ENCODE peak calls at places on chromosomes 12 and 14, in four cellular contexts. L is HepG2, B is H1, N is GM12878. Q is an unnamed sample.

GRCh38 chr14:51783765-51784164 is 76.6 kb upstream of the GNG2 start:
- DNase-seq in N (no peak), L (no peak), B (no peak), Q (no peak)

GRCh38 chr12:28710882-28711281 is 438.2 kb upstream of the FAR2 start:
- DNase-seq in N (no peak), B (no peak), L (no peak), Q (no peak)

GRCh38 chr14:54440454-54440853 is 720 bp downstream of the CNIH1 start:
- DNase-seq in B (no peak), L (no peak), N (no peak), Q (no peak)

GRCh38 chr14:62162998-62163589 is 400.9 kb downstream of the SNAPC1 start:
- DNase-seq in L (peak; percentile 18), N (no peak), B (peak; percentile 19), Q (peak; percentile 15)

GRCh38 chr12:122979001-122979907 is 1.2 kb upstream of the ARL6IP4 start:
- DNase-seq in L (no peak), B (no peak), N (no peak), Q (no peak)

GRCh38 chr12:106301611-106302321 is 767 bp upstream of the TCP11L2 start:
- DNase-seq in N (peak; percentile 53), B (peak; percentile 39), L (no peak), Q (no peak)

GRCh38 chr12:92002195-92002649 is 143.4 kb downstream of the BTG1 start:
- DNase-seq in N (no peak), B (no peak), L (no peak), Q (no peak)

GRCh38 chr12:115687094-115687493 is 590.4 kb downstream of the MED13L start:
- DNase-seq in L (peak; percentile 6), B (no peak), N (no peak), Q (no peak)

GRCh38 chr12:52612431-52613290 is 5.7 kb downstream of the KRT73 start:
- DNase-seq in N (no peak), L (no peak), B (no peak), Q (no peak)

GRCh38 chr14:74292061-74292460 is 10.7 kb downstream of the ABCD4 start:
- DNase-seq in N (no peak), L (no peak), B (no peak), Q (no peak)

GRCh38 chr14:52701223-52701622 is 5.8 kb upstream of the PSMC6 start:
- DNase-seq in N (no peak), B (no peak), L (no peak), Q (no peak)

GRCh38 chr12:30928356-30929264 is 2.1 kb downstream of the TSPAN11 start:
- DNase-seq in B (no peak), N (no peak), L (no peak), Q (no peak)

GRCh38 chr14:61337893-61338292 is 16.5 kb downstream of the PRKCH start:
- DNase-seq in L (no peak), N (no peak), B (no peak), Q (no peak)

GRCh38 chr14:49876563-49877127 is 16.2 kb upstream of the ARF6 start:
- DNase-seq in B (no peak), N (no peak), L (no peak), Q (no peak)

GRCh38 chr14:69694730-69695663 is 71.9 kb upstream of the SRSF5 start:
- DNase-seq in N (no peak), L (no peak), B (no peak), Q (no peak)

GRCh38 chr12:80627773-80628172 is 79.7 kb upstream of the MYF6 start:
- DNase-seq in B (no peak), N (no peak), L (no peak), Q (no peak)

GRCh38 chr12:77751939-77752338 is 78.8 kb upstream of the NAV3 start:
- DNase-seq in L (no peak), N (no peak), B (no peak), Q (no peak)

GRCh38 chr12:25835385-25835784 is 123.1 kb upstream of the RASSF8 start:
- DNase-seq in N (no peak), L (no peak), B (no peak), Q (no peak)

GRCh38 chr12:25840678-25841077 is 117.8 kb upstream of the RASSF8 start:
- DNase-seq in N (no peak), B (no peak), L (no peak), Q (no peak)

GRCh38 chr12:25838007-25838406 is 120.5 kb upstream of the RASSF8 start:
- DNase-seq in L (no peak), N (no peak), B (no peak), Q (peak; percentile 15)

GRCh38 chr12:25843976-25844375 is 114.5 kb upstream of the RASSF8 start:
- DNase-seq in L (no peak), N (no peak), B (no peak), Q (no peak)

DNA sequence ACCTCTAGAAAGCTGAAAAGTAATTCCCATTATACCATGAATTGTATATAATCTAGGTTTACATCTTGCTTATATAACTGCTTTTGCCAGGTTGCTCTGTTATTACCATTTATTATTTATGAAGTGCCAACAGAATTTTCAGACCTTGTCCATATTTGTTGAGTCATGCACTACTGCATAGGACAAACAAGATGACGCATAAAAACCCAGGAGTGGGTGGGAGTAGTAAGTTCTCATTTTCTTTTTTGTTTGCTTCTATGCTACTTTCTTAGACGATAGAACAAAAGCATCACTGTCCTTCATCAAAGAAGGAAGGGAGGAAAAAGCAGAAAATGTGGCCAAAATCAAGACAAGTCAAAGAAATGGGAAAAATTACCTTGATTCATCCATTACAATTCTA is 119.0 kb upstream of the RASSF8 start:
- DNase-seq in B (no peak), L (no peak), N (no peak), Q (no peak)
- TF ChIP-seq YY1 in B (no peak), L (no peak), N (no peak), Q (no peak)

GRCh38 chr14:35940291-35940690 is 114.2 kb downstream of the BRMS1L start:
- DNase-seq in B (no peak), L (no peak), N (peak; percentile 73), Q (no peak)
- H3K9ac ChIP-seq in B (no peak overlapping the region), L (no peak overlapping the region), N (no peak overlapping the region), Q (no peak overlapping the region)

GRCh38 chr12:22794017-22794416 is 169.0 kb downstream of the ETNK1 start:
- DNase-seq in N (no peak), L (no peak), B (no peak), Q (no peak)

GRCh38 chr12:22792198-22792597 is 167.2 kb downstream of the ETNK1 start:
- DNase-seq in N (no peak), B (no peak), L (no peak), Q (no peak)

GRCh38 chr12:22802883-22803640 is 178.1 kb downstream of the ETNK1 start:
- DNase-seq in N (no peak), B (no peak), L (no peak), Q (no peak)

GRCh38 chr12:22800332-22800731 is 175.4 kb downstream of the ETNK1 start:
- DNase-seq in N (no peak), L (no peak), B (no peak), Q (no peak)

GRCh38 chr12:22797686-22798085 is 172.7 kb downstream of the ETNK1 start:
- DNase-seq in L (no peak), N (no peak), B (no peak), Q (no peak)
- TF ChIP-seq SUZ12 in L (no peak), N (no peak), B (no peak), Q (no peak)

DNA sequence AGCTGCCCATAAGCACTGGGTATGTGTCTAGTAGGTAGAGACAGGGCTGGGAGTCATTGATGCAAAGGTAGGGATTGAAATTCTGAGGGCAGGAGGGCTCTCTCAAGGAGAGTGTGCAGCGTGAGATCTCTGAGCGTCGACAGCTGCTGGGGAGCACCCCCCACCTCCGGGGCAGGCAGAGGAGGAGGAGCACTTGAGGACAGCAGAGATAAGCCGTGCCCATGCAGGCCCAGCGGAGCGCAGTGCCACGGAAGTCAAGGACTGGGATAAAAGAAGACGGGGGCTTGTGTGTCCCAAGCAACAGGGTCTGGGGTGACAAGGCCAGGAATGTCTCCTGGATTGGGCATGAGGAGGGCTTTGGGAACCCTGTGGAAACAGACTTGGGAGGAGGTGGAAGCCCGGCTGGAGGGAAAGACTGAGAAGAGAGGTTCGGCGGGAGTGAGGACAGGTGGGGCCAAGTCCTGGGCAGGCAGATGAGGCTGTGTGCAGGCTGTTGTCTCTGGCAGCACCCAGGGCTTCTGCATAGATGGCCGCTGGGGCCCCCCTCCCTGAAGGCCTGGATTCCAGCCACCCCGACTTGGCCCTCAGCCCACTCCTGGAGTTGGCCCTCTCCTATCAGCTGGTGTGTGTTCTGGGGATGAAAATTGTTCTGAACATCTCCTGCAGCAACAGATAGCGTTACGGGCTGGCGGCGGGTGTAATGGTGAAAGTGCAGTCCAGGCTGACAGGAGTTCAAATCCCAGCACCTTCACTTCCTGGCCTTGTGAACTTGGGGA is 1.9 kb downstream of the CACNA2D4 start:
- DNase-seq in B (no peak), N (no peak), L (no peak), Q (no peak)
- TF ChIP-seq YY1 in B (no peak), N (no peak), L (no peak), Q (no peak)

GRCh38 chr12:42360747-42361403 is 34.9 kb downstream of the PPHLN1 start:
- DNase-seq in B (no peak), N (no peak), L (no peak), Q (no peak)
- H3K9ac ChIP-seq in B (no peak overlapping the region), N (no peak overlapping the region), L (no peak overlapping the region), Q (no peak overlapping the region)

Q was measured in NT2/D1.